ENCODE peak calls at places on chromosomes 16 and 17, in six cellular contexts. C is IMR-90, Y is GM23338, F is MM.1S, X is fibroblast of pulmonary artery, Q is A549. L is an unnamed sample.

GRCh38 chr16:67170168-67170947 is at the start of gene NOL3:
- DNase-seq in C (peak), Y (peak), F (peak), X (peak), Q (peak), L (peak)

GRCh38 chr17:59266748-59267147 is 46.4 kb downstream of the GDPD1 start:
- DNase-seq in C (no peak), Y (no peak), F (no peak), X (peak), Q (no peak), L (no peak)

GRCh38 chr16:81697321-81697885 is 81.7 kb upstream of the PLCG2 start:
- DNase-seq in C (peak), Y (peak), F (peak), X (peak), Q (peak), L (peak)

GRCh38 chr16:31713945-31714898 is 159.4 kb upstream of the ZNF267 start:
- DNase-seq in C (no peak), Y (peak), F (no peak), X (no peak), Q (no peak), L (no peak)

GRCh38 chr17:17416007-17416399 is 60.8 kb upstream of the MED9 start:
- DNase-seq in C (peak), Y (peak), F (peak), X (peak), Q (peak), L (peak)

GRCh38 chr17:82011617-82012481 is 10.8 kb downstream of the CENPX start:
- DNase-seq in C (no peak), Y (no peak), F (no peak), X (no peak), Q (no peak), L (no peak)

GRCh38 chr17:82838386-82839063 is 1.3 kb downstream of the ZNF750 start:
- DNase-seq in C (peak), Y (no peak), F (no peak), X (peak), Q (no peak), L (no peak)

GRCh38 chr16:48524348-48525200 is 85.4 kb downstream of the N4BP1 start:
- DNase-seq in C (no peak), Y (no peak), F (no peak), X (no peak), Q (no peak), L (no peak)

GRCh38 chr17:62899349-62899748 is 66.7 kb upstream of the TANC2 start:
- DNase-seq in C (no peak), Y (no peak), F (no peak), X (peak), Q (no peak), L (no peak)

GRCh38 chr16:73254983-73255382 is 207.1 kb upstream of the ZFHX3 start:
- DNase-seq in C (no peak), Y (no peak), F (no peak), X (no peak), Q (peak), L (no peak)

GRCh38 chr16:31064882-31065461 is 9.1 kb downstream of the ZNF668 start:
- DNase-seq in C (peak), Y (no peak), F (no peak), X (peak), Q (peak), L (peak)

GRCh38 chr16:88830250-88830649 is 18.5 kb upstream of the APRT start:
- DNase-seq in C (no peak), Y (no peak), F (no peak), X (no peak), Q (no peak), L (no peak)

GRCh38 chr16:49623501-49624266 is 232.2 kb downstream of the ZNF423 start:
- DNase-seq in C (no peak), Y (no peak), F (no peak), X (no peak), Q (no peak), L (no peak)

GRCh38 chr17:48471807-48472484 is 41.9 kb upstream of the SKAP1 start:
- DNase-seq in C (no peak), Y (peak), F (no peak), X (no peak), Q (no peak), L (no peak)

GRCh38 chr17:48603959-48604769 is 622 bp downstream of the HOXB6 start:
- DNase-seq in C (no peak), Y (peak), F (no peak), X (no peak), Q (peak), L (no peak)

GRCh38 chr17:8894673-8895578 is 27.5 kb upstream of the PIK3R6 start:
- DNase-seq in C (peak), Y (peak), F (peak), X (peak), Q (peak), L (peak)

GRCh38 chr16:97822-98221 is 19.8 kb downstream of the MPG start:
- DNase-seq in C (peak), Y (no peak), F (no peak), X (no peak), Q (no peak), L (peak)

GRCh38 chr16:24009955-24010354 is 174.2 kb downstream of the PRKCB start:
- DNase-seq in C (no peak), Y (no peak), F (no peak), X (no peak), Q (no peak), L (no peak)

GRCh38 chr17:47635734-47636133 is 14.0 kb upstream of the KPNB1 start:
- DNase-seq in C (no peak), Y (no peak), F (no peak), X (no peak), Q (no peak), L (no peak)

GRCh38 chr16:1456951-1457350 is 12.6 kb upstream of the CCDC154 start:
- DNase-seq in C (no peak), Y (no peak), F (no peak), X (no peak), Q (no peak), L (no peak)

GRCh38 chr17:50039058-50039457 is 16.9 kb upstream of the ITGA3 start:
- DNase-seq in C (no peak), Y (no peak), F (no peak), X (no peak), Q (no peak), L (no peak)

GRCh38 chr16:19490619-19491018 is 31.3 kb downstream of the GDE1 start:
- DNase-seq in C (no peak), Y (no peak), F (no peak), X (no peak), Q (no peak), L (no peak)

GRCh38 chr16:19486744-19487325 is 35.1 kb downstream of the GDE1 start:
- DNase-seq in C (no peak), Y (no peak), F (no peak), X (no peak), Q (peak), L (no peak)

DNA sequence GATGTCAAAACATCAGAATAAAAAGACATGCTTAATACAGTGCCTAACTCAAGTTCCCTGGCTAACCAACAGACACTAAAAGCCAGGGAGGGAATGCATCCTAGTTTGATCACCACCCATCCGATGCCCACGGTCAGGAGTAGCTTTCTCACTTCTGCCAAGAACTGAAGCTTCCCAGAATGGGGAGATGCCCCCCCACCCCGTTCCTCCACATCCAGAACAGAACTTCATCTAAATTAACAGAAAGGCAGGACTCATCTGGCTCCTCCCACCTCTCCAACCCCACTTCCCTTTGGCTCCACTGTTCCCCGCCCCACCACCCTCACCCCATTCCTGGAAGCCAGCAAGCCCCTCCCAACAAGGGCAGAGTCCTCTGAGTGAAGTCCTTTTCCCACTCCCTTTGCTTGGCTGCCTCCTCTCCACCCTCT is 33.7 kb downstream of the GDE1 start:
- DNase-seq in C (no peak), Y (peak), F (no peak), X (no peak), Q (no peak), L (no peak)
- H3K4me3 ChIP-seq in C (no peak), Y (peak), F (no peak), X (no peak), Q (no peak), L (no peak)

GRCh38 chr17:80653856-80654255 is 109.2 kb downstream of the RPTOR start:
- DNase-seq in C (no peak), Y (no peak), F (no peak), X (no peak), Q (no peak), L (no peak)
- TF ChIP-seq CTCF in C (no peak), Y (no peak), F (no peak), X (no peak), Q (no peak), L (no peak)

GRCh38 chr17:29241015-29241963 is 5.4 kb upstream of the CRYBA1 start:
- DNase-seq in C (peak), Y (peak), F (no peak), X (peak), Q (peak), L (peak)
- H3K4me3 ChIP-seq in C (no peak), Y (no peak), F (no peak), X (no peak), Q (no peak), L (no peak)

GRCh38 chr16:22813946-22814325 is at the start of gene HS3ST2:
- DNase-seq in C (no peak), Y (peak), F (no peak), X (peak), Q (no peak), L (no peak)
- TF ChIP-seq CTCF in C (no peak), Y (peak), F (no peak), X (no peak), Q (no peak), L (peak)

L was measured in astrocyte of the spinal cord.